ENCODE peak calls at places on chromosomes 5 and 9, in seven cellular contexts. One of them, this sample, is unnamed.
A peak's percentile ranks its signal among the peaks of the same experiment; 100 is the strongest.

GRCh38 chr9:19629506-19629905 is 159.3 kb downstream of the SLC24A2 start:
- DNase-seq in transverse colon: no peak
- DNase-seq in breast epithelium: no peak
- DNase-seq in A549: no peak
- DNase-seq in IMR-90: no peak
- DNase-seq in ovary: no peak
- DNase-seq in esophagus squamous epithelium: no peak
- DNase-seq in this sample: no peak

GRCh38 chr5:174533771-174534221 is 190.6 kb upstream of the MSX2 start:
- DNase-seq in esophagus squamous epithelium: no peak
- DNase-seq in ovary: no peak
- DNase-seq in A549: peak; percentile 51
- DNase-seq in breast epithelium: no peak
- DNase-seq in IMR-90: peak; percentile 99
- DNase-seq in transverse colon: no peak
- DNase-seq in this sample: no peak

GRCh38 chr5:97078958-97079357 is 63.5 kb downstream of the LIX1 start:
- DNase-seq in IMR-90: peak; percentile 51
- DNase-seq in esophagus squamous epithelium: no peak
- DNase-seq in breast epithelium: no peak
- DNase-seq in transverse colon: no peak
- DNase-seq in ovary: no peak
- DNase-seq in A549: no peak
- DNase-seq in this sample: no peak

GRCh38 chr5:149227168-149227826 is 44.4 kb upstream of the AFAP1L1 start:
- DNase-seq in esophagus squamous epithelium: no peak
- DNase-seq in IMR-90: peak; percentile 79
- DNase-seq in breast epithelium: no peak
- DNase-seq in ovary: no peak
- DNase-seq in A549: no peak
- DNase-seq in transverse colon: no peak
- DNase-seq in this sample: no peak

GRCh38 chr9:121326130-121326838 is 43.8 kb downstream of the STOM start:
- DNase-seq in IMR-90: peak; percentile 44
- DNase-seq in ovary: peak; percentile 77
- DNase-seq in esophagus squamous epithelium: no peak
- DNase-seq in transverse colon: peak; percentile 75
- DNase-seq in breast epithelium: peak; percentile 99
- DNase-seq in A549: no peak
- DNase-seq in this sample: peak; percentile 57

GRCh38 chr5:158805195-158805594 is 294.5 kb downstream of the EBF1 start:
- DNase-seq in IMR-90: no peak
- DNase-seq in ovary: peak; percentile 32
- DNase-seq in A549: no peak
- DNase-seq in transverse colon: no peak
- DNase-seq in esophagus squamous epithelium: no peak
- DNase-seq in breast epithelium: no peak
- DNase-seq in this sample: no peak

GRCh38 chr5:97658116-97658900 is 475.3 kb upstream of the RIOK2 start:
- DNase-seq in IMR-90: no peak
- DNase-seq in esophagus squamous epithelium: no peak
- DNase-seq in ovary: no peak
- DNase-seq in A549: no peak
- DNase-seq in breast epithelium: no peak
- DNase-seq in transverse colon: no peak
- DNase-seq in this sample: no peak

GRCh38 chr9:137724114-137724445 is 105.3 kb downstream of the EHMT1 start:
- DNase-seq in A549: no peak
- DNase-seq in ovary: no peak
- DNase-seq in transverse colon: no peak
- DNase-seq in IMR-90: peak; percentile 18
- DNase-seq in esophagus squamous epithelium: no peak
- DNase-seq in breast epithelium: no peak
- DNase-seq in this sample: no peak

GRCh38 chr5:137001026-137001569 is 498.0 kb downstream of the SPOCK1 start:
- DNase-seq in IMR-90: no peak
- DNase-seq in A549: no peak
- DNase-seq in breast epithelium: no peak
- DNase-seq in transverse colon: no peak
- DNase-seq in esophagus squamous epithelium: no peak
- DNase-seq in ovary: no peak
- DNase-seq in this sample: no peak

GRCh38 chr9:91755761-91756638 is 194.0 kb downstream of the ROR2 start:
- DNase-seq in esophagus squamous epithelium: no peak
- DNase-seq in IMR-90: no peak
- DNase-seq in breast epithelium: no peak
- DNase-seq in ovary: no peak
- DNase-seq in A549: no peak
- DNase-seq in transverse colon: no peak
- DNase-seq in this sample: no peak

GRCh38 chr5:134138416-134139376 is 24.2 kb downstream of the TCF7 start:
- DNase-seq in breast epithelium: peak; percentile 16
- DNase-seq in transverse colon: no peak
- DNase-seq in A549: no peak
- DNase-seq in ovary: no peak
- DNase-seq in IMR-90: peak; percentile 69
- DNase-seq in esophagus squamous epithelium: no peak
- DNase-seq in this sample: peak; percentile 3

GRCh38 chr5:97480313-97480712 is 297.3 kb upstream of the RIOK2 start:
- DNase-seq in transverse colon: no peak
- DNase-seq in esophagus squamous epithelium: no peak
- DNase-seq in IMR-90: no peak
- DNase-seq in ovary: no peak
- DNase-seq in A549: no peak
- DNase-seq in breast epithelium: no peak
- DNase-seq in this sample: no peak

GRCh38 chr9:32703635-32704034 is 68.2 kb upstream of the TAF1L start:
- DNase-seq in A549: no peak
- DNase-seq in esophagus squamous epithelium: no peak
- DNase-seq in transverse colon: no peak
- DNase-seq in breast epithelium: no peak
- DNase-seq in IMR-90: no peak
- DNase-seq in ovary: no peak
- DNase-seq in this sample: no peak

GRCh38 chr9:77475641-77476473 is 172.3 kb downstream of the GNA14 start:
- DNase-seq in ovary: no peak
- DNase-seq in breast epithelium: no peak
- DNase-seq in IMR-90: peak; percentile 28
- DNase-seq in esophagus squamous epithelium: no peak
- DNase-seq in A549: no peak
- DNase-seq in transverse colon: no peak
- DNase-seq in this sample: no peak

GRCh38 chr5:17012289-17012688 is 76.2 kb upstream of the MYO10 start:
- DNase-seq in transverse colon: no peak
- DNase-seq in esophagus squamous epithelium: no peak
- DNase-seq in ovary: no peak
- DNase-seq in A549: peak; percentile 35
- DNase-seq in breast epithelium: no peak
- DNase-seq in IMR-90: peak; percentile 83
- DNase-seq in this sample: no peak

DNA sequence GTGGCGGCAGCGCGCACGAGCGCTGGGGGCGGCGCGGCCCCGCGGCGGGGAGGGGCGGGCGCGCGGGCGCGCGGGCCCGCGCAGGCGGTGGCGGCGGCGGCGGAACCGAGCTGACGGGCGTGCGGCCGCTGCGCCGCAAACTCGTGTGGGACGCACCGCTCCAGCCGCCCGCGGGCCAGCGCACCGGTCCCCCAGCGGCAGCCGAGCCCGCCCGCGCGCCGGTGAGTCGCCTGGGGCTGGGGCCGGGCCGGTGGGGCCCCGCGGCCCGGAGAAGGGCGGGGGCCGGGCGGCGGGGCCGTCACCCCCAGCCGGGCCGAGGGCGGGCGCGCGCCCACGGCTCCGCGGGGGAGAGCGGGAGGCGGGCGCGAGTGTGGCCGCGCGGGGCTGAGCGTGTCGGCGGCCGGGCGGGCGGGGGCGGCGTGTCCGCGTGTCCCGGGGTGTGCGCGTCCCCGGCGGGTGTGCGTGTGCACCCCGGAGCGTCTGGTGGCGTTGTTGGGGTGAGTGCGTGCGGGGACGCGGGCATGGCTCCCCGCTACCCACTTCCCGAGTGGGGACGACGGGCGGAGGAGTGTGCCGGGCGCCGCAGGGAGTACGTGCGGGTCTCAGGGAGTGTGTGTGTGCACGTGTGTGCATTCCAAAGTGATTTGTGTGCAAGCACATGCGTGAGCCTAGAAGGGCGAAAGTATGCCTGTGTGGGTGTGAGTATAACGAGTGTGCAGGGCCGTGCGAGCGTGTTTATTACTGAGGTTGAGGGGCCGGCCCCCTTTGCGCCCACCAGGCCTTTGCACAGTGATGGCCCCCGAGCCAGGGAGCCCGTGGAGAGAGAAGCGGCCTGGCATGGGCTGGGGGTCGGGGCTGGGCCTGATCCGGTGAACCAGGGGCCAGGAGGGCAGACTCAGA is at the start of gene NEK6:
- DNase-seq in esophagus squamous epithelium: no peak
- DNase-seq in IMR-90: peak; percentile 84
- DNase-seq in breast epithelium: no peak
- DNase-seq in ovary: peak; percentile 51
- DNase-seq in transverse colon: peak; percentile 19
- DNase-seq in A549: no peak
- DNase-seq in this sample: peak; percentile 59
- TF ChIP-seq POLR2A in esophagus squamous epithelium: no peak
- TF ChIP-seq POLR2A in IMR-90: peak; percentile 59
- TF ChIP-seq POLR2A in breast epithelium: no peak
- TF ChIP-seq POLR2A in ovary: no peak
- TF ChIP-seq POLR2A in transverse colon: no peak
- TF ChIP-seq POLR2A in A549: peak; percentile 35
- TF ChIP-seq POLR2A in this sample: peak; percentile 34

GRCh38 chr9:38687389-38687842 is 32.5 kb downstream of the FAM240B start:
- DNase-seq in IMR-90: no peak
- DNase-seq in transverse colon: peak; percentile 82
- DNase-seq in breast epithelium: peak; percentile 40
- DNase-seq in ovary: no peak
- DNase-seq in esophagus squamous epithelium: no peak
- DNase-seq in A549: peak; percentile 58
- DNase-seq in this sample: peak; percentile 72

GRCh38 chr9:38690574-38690973 is 29.4 kb downstream of the FAM240B start:
- DNase-seq in esophagus squamous epithelium: no peak
- DNase-seq in A549: no peak
- DNase-seq in IMR-90: no peak
- DNase-seq in transverse colon: no peak
- DNase-seq in breast epithelium: no peak
- DNase-seq in ovary: no peak
- DNase-seq in this sample: no peak

GRCh38 chr9:38687992-38688391 is 31.9 kb downstream of the FAM240B start:
- DNase-seq in esophagus squamous epithelium: no peak
- DNase-seq in ovary: no peak
- DNase-seq in IMR-90: no peak
- DNase-seq in transverse colon: no peak
- DNase-seq in breast epithelium: no peak
- DNase-seq in A549: no peak
- DNase-seq in this sample: no peak

GRCh38 chr9:38686923-38687322 is 33.0 kb downstream of the FAM240B start:
- DNase-seq in breast epithelium: no peak
- DNase-seq in A549: no peak
- DNase-seq in ovary: no peak
- DNase-seq in esophagus squamous epithelium: no peak
- DNase-seq in transverse colon: no peak
- DNase-seq in IMR-90: no peak
- DNase-seq in this sample: no peak

DNA sequence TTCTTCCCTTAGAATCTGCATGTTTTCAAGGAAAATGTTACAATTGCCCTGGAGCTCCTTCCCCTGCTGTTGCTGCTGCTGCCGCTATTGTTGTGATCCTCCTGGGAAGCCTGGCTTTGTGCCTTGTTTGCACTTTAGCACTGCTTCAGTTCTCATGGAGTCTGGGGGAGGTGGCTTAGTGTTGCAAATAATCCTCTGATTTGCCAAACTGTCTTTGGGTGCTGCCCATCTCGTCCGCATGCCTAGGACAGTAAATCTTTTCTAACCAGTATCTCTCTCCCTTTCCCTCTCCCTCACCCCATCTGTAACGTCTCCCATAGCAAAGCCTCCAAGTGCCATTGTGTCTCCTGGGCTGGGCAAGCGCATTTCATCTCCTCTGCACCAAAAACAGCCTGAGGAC is 30.3 kb downstream of the FAM240B start:
- DNase-seq in ovary: peak; percentile 43
- DNase-seq in esophagus squamous epithelium: no peak
- DNase-seq in transverse colon: no peak
- DNase-seq in IMR-90: peak; percentile 10
- DNase-seq in breast epithelium: no peak
- DNase-seq in A549: no peak
- DNase-seq in this sample: no peak
- H3K4me1 ChIP-seq in ovary: peaks cover 8% of the 10 kb centered on the region
- H3K4me1 ChIP-seq in esophagus squamous epithelium: peaks cover 7% of the 10 kb centered on the region
- H3K4me1 ChIP-seq in transverse colon: no peaks in the 10 kb centered on the region
- H3K4me1 ChIP-seq in IMR-90: no peaks in the 10 kb centered on the region
- H3K4me1 ChIP-seq in breast epithelium: no peaks in the 10 kb centered on the region
- H3K4me1 ChIP-seq in A549: peaks cover 38% of the 10 kb centered on the region
- H3K4me1 ChIP-seq in this sample: peaks cover 10% of the 10 kb centered on the region

DNA sequence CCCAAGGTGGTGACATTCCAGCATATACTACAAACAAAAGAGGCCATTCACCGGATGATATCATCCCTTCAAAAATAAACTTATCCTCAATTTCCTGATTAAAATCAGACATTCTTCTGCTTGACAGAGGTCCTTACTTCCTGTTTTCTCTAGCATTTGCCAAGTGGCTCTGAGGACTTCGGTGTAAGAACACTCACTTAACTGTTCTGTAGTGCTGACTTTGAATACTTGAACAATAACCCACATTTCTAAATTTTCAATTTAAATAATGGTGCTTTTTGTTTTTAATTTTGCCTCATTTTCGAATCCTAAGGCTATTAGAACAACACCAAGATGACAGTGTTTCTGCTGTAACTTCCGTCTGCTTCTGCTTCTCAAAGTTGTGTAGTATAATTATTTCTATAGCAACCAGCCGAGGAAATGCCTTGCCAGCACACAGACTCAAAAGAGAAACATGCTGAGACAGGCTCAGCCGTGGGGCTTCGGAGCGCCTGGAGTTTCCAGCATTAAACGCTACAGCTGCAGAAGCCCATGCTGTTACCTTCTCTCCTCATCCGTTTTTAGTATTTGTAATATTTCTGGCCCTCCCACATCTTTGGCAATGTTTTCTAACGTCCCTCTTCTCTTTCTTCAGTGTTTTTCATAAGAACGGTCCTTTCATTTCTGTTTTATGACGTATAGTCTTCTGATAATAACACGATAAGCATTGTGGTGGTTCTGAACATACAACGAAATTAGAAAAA is 19.5 kb upstream of the ANXA1 start:
- DNase-seq in breast epithelium: peak; percentile 91
- DNase-seq in esophagus squamous epithelium: no peak
- DNase-seq in IMR-90: peak; percentile 85
- DNase-seq in transverse colon: peak; percentile 65
- DNase-seq in ovary: peak; percentile 77
- DNase-seq in A549: no peak
- DNase-seq in this sample: peak; percentile 59
- TF ChIP-seq POLR2A in breast epithelium: peak; percentile 45
- TF ChIP-seq POLR2A in esophagus squamous epithelium: peak; percentile 65
- TF ChIP-seq POLR2A in IMR-90: peak; percentile 78
- TF ChIP-seq POLR2A in transverse colon: peak; percentile 66
- TF ChIP-seq POLR2A in ovary: peak; percentile 33
- TF ChIP-seq POLR2A in A549: no peak
- TF ChIP-seq POLR2A in this sample: peak; percentile 45

DNA sequence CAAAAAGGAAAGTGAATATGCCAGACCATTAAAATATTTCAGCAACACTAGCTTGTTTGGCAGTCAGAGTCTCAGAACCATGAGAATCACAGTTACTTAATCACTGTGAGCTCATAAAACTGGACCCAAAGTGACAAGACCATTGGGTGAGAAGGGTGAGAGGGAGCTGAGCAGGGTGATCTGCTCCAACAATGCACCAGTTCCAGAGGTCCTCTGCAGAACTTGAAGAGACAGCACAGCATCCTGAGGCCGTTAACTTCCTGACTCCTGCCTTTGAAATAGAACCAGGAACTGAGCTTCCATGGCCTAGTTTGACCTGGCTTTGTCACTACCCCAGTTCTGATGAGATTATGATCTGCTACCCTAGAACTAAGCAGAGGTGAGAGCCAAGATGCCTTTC is 57.4 kb downstream of the NFIB start:
- DNase-seq in ovary: no peak
- DNase-seq in A549: no peak
- DNase-seq in IMR-90: no peak
- DNase-seq in transverse colon: no peak
- DNase-seq in breast epithelium: no peak
- DNase-seq in esophagus squamous epithelium: no peak
- DNase-seq in this sample: no peak
- H3K4me1 ChIP-seq in ovary: peaks cover 3% of the 10 kb centered on the region
- H3K4me1 ChIP-seq in A549: peaks cover 54% of the 10 kb centered on the region
- H3K4me1 ChIP-seq in IMR-90: peaks cover under 1% of the 10 kb centered on the region
- H3K4me1 ChIP-seq in transverse colon: peaks cover 3% of the 10 kb centered on the region
- H3K4me1 ChIP-seq in breast epithelium: no peaks in the 10 kb centered on the region
- H3K4me1 ChIP-seq in esophagus squamous epithelium: peaks cover 26% of the 10 kb centered on the region
- H3K4me1 ChIP-seq in this sample: peaks cover 47% of the 10 kb centered on the region

This sample was measured in body of pancreas.